ENCODE peak calls at places on chromosomes 1 and 21, in four cellular contexts. Q is GM23338, L is esophagus squamous epithelium, P is tibial nerve. A is an unnamed sample. For H3K4me1, the result is how much of the 10 kb centered on the place peaks cover.

GRCh38 chr1:6523566-6523965 is 30.7 kb downstream of the NOL9 start:
- DNase-seq in Q (peak), L (no peak), P (no peak), A (peak)

GRCh38 chr1:210132582-210132981 is 100.0 kb upstream of the SERTAD4 start:
- DNase-seq in Q (peak), L (no peak), P (no peak), A (peak)

GRCh38 chr1:113912594-113913311 is 7.6 kb downstream of the DCLRE1B start:
- DNase-seq in Q (no peak), L (no peak), P (no peak), A (no peak)

GRCh38 chr1:109620396-109620817 is 770 bp downstream of the AMPD2 start:
- DNase-seq in Q (no peak), L (no peak), P (no peak), A (peak)

GRCh38 chr21:29817450-29817849 is 122.3 kb downstream of the GRIK1 start:
- DNase-seq in Q (no peak), L (no peak), P (no peak), A (no peak)

GRCh38 chr1:61436491-61437120 is 288.3 kb downstream of the TM2D1 start:
- DNase-seq in Q (peak), L (no peak), P (no peak), A (no peak)

GRCh38 chr1:223331929-223332328 is 32.0 kb downstream of the SUSD4 start:
- DNase-seq in Q (no peak), L (no peak), P (no peak), A (no peak)

GRCh38 chr1:197567442-197567841 is 207.8 kb downstream of the DENND1B start:
- DNase-seq in Q (no peak), L (no peak), P (no peak), A (no peak)

GRCh38 chr1:30449428-30450147 is 273.8 kb downstream of the MATN1 start:
- DNase-seq in Q (no peak), L (no peak), P (no peak), A (no peak)

GRCh38 chr21:43928726-43929125 is 63.7 kb downstream of the AGPAT3 start:
- DNase-seq in Q (no peak), L (no peak), P (no peak), A (no peak)

GRCh38 chr1:110047463-110047862 is 13.0 kb downstream of the STRIP1 start:
- DNase-seq in Q (no peak), L (no peak), P (no peak), A (no peak)

GRCh38 chr1:56584910-56585528 is 5.7 kb upstream of the PLPP3 start:
- DNase-seq in Q (peak), L (no peak), P (peak), A (peak)

GRCh38 chr1:231558711-231559205 is 30.3 kb downstream of the TSNAX start:
- DNase-seq in Q (no peak), L (no peak), P (no peak), A (no peak)

GRCh38 chr1:245605480-245606156 is 450.8 kb downstream of the KIF26B start:
- DNase-seq in Q (no peak), L (no peak), P (no peak), A (no peak)

GRCh38 chr1:5253036-5253435 is 598.6 kb downstream of the AJAP1 start:
- DNase-seq in Q (no peak), L (no peak), P (no peak), A (no peak)

GRCh38 chr1:65317866-65318653 is 8.7 kb downstream of the DNAJC6 start:
- DNase-seq in Q (no peak), L (no peak), P (no peak), A (no peak)

GRCh38 chr21:34129039-34129891 is 55.9 kb downstream of the MRPS6 start:
- DNase-seq in Q (peak), L (no peak), P (peak), A (peak)

GRCh38 chr1:143735764-143736461 is 235.9 kb downstream of the FAM72C start:
- DNase-seq in Q (peak), L (no peak), P (no peak), A (no peak)

GRCh38 chr1:50620680-50621329 is 197.6 kb upstream of the DMRTA2 start:
- DNase-seq in Q (peak), L (no peak), P (no peak), A (peak)

GRCh38 chr1:201759194-201759814 is 69.7 kb upstream of the IPO9 start:
- DNase-seq in Q (no peak), L (no peak), P (no peak), A (no peak)

GRCh38 chr1:201050515-201051277 is 27.2 kb upstream of the KIF21B start:
- DNase-seq in Q (no peak), L (no peak), P (no peak), A (no peak)

GRCh38 chr1:119935915-119936314 is 39.6 kb upstream of the ADAM30 start:
- DNase-seq in Q (no peak), L (no peak), P (no peak), A (no peak)

GRCh38 chr1:103448560-103448959 is 76.9 kb upstream of the RNPC3 start:
- DNase-seq in Q (no peak), L (no peak), P (no peak), A (no peak)

GRCh38 chr1:43373034-43373940 is 5.5 kb upstream of the ELOVL1 start:
- DNase-seq in Q (no peak), L (no peak), P (no peak), A (no peak)

GRCh38 chr1:236280438-236281285 is 1.1 kb downstream of the ERO1B start:
- DNase-seq in Q (peak), L (no peak), P (no peak), A (peak)

GRCh38 chr1:59487335-59488031 is 190.6 kb downstream of the FGGY start:
- DNase-seq in Q (no peak), L (no peak), P (no peak), A (no peak)

GRCh38 chr1:74937176-74937575 is 197.0 kb upstream of the LHX8 start:
- DNase-seq in Q (no peak), L (no peak), P (no peak), A (no peak)

GRCh38 chr1:205506409-205507196 is 2.1 kb downstream of the CDK18 start:
- DNase-seq in Q (no peak), L (no peak), P (no peak), A (no peak)

GRCh38 chr21:38716942-38717341 is 88.8 kb upstream of the ETS2 start:
- DNase-seq in Q (no peak), L (no peak), P (no peak), A (no peak)

GRCh38 chr1:51863384-51863783 is 15.1 kb downstream of the NRDC start:
- DNase-seq in Q (no peak), L (no peak), P (no peak), A (no peak)

GRCh38 chr1:153364766-153365678 is 7.4 kb downstream of the S100A9 start:
- DNase-seq in Q (no peak), L (no peak), P (no peak), A (no peak)

GRCh38 chr1:183834568-183834967 is 29.6 kb downstream of the RGL1 start:
- DNase-seq in Q (no peak), L (no peak), P (no peak), A (no peak)

GRCh38 chr1:179917601-179918429 is 35.7 kb downstream of the TOR1AIP1 start:
- DNase-seq in Q (no peak), L (no peak), P (no peak), A (no peak)

GRCh38 chr1:234355782-234356510 is 17.3 kb upstream of the COA6 start:
- DNase-seq in Q (no peak), L (no peak), P (no peak), A (no peak)

GRCh38 chr1:222256058-222256457 is 291.8 kb downstream of the HHIPL2 start:
- DNase-seq in Q (no peak), L (no peak), P (no peak), A (no peak)

GRCh38 chr1:232377494-232377770 is 252.5 kb downstream of the SIPA1L2 start:
- DNase-seq in Q (no peak), L (no peak), P (no peak), A (no peak)

GRCh38 chr1:38891753-38892152 is 10.4 kb upstream of the GJA9 start:
- DNase-seq in Q (peak), L (no peak), P (no peak), A (peak)

DNA sequence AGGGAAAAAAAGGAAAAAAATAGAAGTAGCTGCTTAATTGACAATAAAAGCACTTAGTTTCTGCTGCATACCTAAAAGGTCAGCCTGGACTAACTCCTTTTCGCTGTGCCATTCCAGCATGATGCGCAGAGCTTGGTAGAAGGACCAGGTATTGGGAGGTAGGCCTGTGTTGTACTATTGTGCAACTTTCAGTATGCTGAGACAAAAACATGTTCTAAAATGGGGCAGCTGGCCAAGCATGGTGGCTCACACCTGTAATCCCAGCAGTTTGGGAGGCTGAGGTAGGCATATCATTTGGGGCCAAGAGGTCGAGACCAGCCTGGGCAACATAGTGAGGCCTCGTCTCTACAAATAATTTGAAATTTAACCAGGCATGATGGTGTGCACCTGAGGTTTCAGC is 15.0 kb upstream of the SCCPDH start:
- DNase-seq in Q (no peak), L (no peak), P (no peak), A (no peak)
- H3K4me1 ChIP-seq in Q (under half), L (under half), P (under half), A (under half)

DNA sequence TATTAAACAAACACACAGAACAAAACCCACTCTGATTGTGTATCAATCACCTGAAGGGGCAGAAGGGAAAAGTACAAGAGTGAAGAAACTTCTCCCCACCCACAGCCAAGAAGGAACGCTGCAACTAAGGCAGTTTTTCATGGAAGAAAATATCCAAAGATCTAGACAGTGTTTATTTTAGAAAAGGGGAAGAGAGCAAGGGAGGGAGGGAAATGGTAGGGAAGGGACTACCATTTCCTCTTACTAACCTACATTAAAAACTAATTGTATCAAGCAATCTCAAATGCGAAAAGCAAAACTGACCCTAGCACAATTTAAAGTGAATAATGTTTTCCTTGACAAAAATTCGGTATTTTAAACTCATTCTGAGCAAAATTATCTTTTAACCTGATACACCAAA is 3.5 kb downstream of the NRIP1 start:
- DNase-seq in Q (no peak), L (no peak), P (no peak), A (no peak)
- H3K4me1 ChIP-seq in Q (half or more), L (half or more), P (half or more), A (half or more)

GRCh38 chr1:94302960-94303359 is 65.6 kb upstream of the ARHGAP29 start:
- DNase-seq in Q (no peak), L (no peak), P (no peak), A (no peak)

GRCh38 chr1:94300731-94301130 is 63.3 kb upstream of the ARHGAP29 start:
- DNase-seq in Q (no peak), L (no peak), P (no peak), A (no peak)

GRCh38 chr1:94301186-94301585 is 63.8 kb upstream of the ARHGAP29 start:
- DNase-seq in Q (no peak), L (no peak), P (no peak), A (no peak)

GRCh38 chr1:94304553-94304952 is 67.2 kb upstream of the ARHGAP29 start:
- DNase-seq in Q (no peak), L (no peak), P (no peak), A (no peak)

GRCh38 chr1:94302497-94302896 is 65.1 kb upstream of the ARHGAP29 start:
- DNase-seq in Q (no peak), L (no peak), P (no peak), A (no peak)
- H3K4me1 ChIP-seq in Q (under half), L (under half), P (under half), A (under half)

GRCh38 chr1:208160259-208160819 is 83.8 kb downstream of the PLXNA2 start:
- DNase-seq in Q (no peak), L (no peak), P (no peak), A (no peak)
- H3K4me1 ChIP-seq in Q (under half), L (half or more), P (under half), A (half or more)

GRCh38 chr1:46205141-46205540 is 2.0 kb downstream of the LURAP1 start:
- DNase-seq in Q (no peak), L (no peak), P (no peak), A (no peak)

GRCh38 chr1:46215504-46215903 is 12.4 kb downstream of the LURAP1 start:
- DNase-seq in Q (no peak), L (no peak), P (no peak), A (no peak)

GRCh38 chr1:46205794-46206193 is 2.7 kb downstream of the LURAP1 start:
- DNase-seq in Q (no peak), L (no peak), P (no peak), A (no peak)

GRCh38 chr1:46211051-46211450 is 7.9 kb downstream of the LURAP1 start:
- DNase-seq in Q (no peak), L (no peak), P (no peak), A (no peak)

GRCh38 chr1:46210561-46210960 is 7.4 kb downstream of the LURAP1 start:
- DNase-seq in Q (no peak), L (no peak), P (no peak), A (no peak)
- H3K4me1 ChIP-seq in Q (under half), L (under half), P (under half), A (under half)

GRCh38 chr1:116487016-116487415 is 83.8 kb downstream of the CD58 start:
- DNase-seq in Q (no peak), L (no peak), P (no peak), A (no peak)

GRCh38 chr1:116485976-116486375 is 84.8 kb downstream of the CD58 start:
- DNase-seq in Q (no peak), L (no peak), P (no peak), A (no peak)

GRCh38 chr1:116488052-116488451 is 82.8 kb downstream of the CD58 start:
- DNase-seq in Q (no peak), L (no peak), P (no peak), A (no peak)

GRCh38 chr1:116486424-116486823 is 84.4 kb downstream of the CD58 start:
- DNase-seq in Q (no peak), L (no peak), P (no peak), A (no peak)

GRCh38 chr1:116487583-116487982 is 83.2 kb downstream of the CD58 start:
- DNase-seq in Q (no peak), L (no peak), P (no peak), A (no peak)
- H3K4me1 ChIP-seq in Q (under half), L (under half), P (under half), A (under half)

DNA sequence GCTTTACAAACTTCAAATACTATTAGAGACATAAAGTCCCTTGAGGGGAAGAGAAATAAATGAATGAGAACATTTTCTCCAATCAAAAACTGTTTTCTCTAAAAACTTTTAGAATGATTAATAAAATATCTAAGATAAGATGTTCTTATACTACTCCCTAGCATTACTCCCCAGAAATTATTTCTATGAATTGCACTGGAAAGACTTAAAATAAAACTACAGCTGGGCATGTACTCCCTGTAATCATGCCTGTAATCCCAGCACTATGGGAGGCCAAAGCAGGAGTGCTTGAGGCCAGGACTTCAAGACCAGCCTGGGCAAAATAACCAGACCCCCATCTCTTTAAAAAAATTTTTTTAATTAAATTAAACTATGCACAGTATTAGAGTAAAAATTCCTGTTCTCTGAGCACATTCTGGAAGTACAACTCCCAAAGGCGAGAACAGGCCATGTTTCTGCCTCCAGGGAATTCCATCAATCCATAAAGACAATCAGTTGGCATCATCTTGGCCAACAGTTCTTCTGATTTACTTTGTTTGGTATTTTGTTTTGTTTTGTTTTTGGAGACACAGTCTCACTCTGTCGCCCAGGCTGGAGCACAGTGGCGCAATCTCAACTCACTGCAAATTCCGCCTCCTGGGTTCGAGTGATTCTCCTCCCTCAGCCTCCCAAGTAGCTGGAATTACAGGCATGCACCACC is 77.9 kb downstream of the TGFBR3 start:
- DNase-seq in Q (no peak), L (no peak), P (no peak), A (no peak)
- H3K4me1 ChIP-seq in Q (under half), L (half or more), P (under half), A (under half)

A was measured in neural progenitor cell.